ENCODE peak calls at places on chromosomes 3 and 15, in six cellular contexts. One of them, this sample, is unnamed.

GRCh38 chr3:149487598-149488197 is 13.2 kb downstream of the TM4SF4 start:
- DNase-seq in AG04450: no peak
- DNase-seq in cardiac muscle cell: no peak
- DNase-seq in frontal cortex: no peak
- DNase-seq in RPMI7951: peak; percentile 40
- DNase-seq in islet precursor cell: no peak
- DNase-seq in this sample: peak; percentile 13

GRCh38 chr3:126464494-126464893 is 11.2 kb downstream of the ZXDC start:
- DNase-seq in RPMI7951: no peak
- DNase-seq in AG04450: no peak
- DNase-seq in cardiac muscle cell: no peak
- DNase-seq in frontal cortex: no peak
- DNase-seq in islet precursor cell: no peak
- DNase-seq in this sample: no peak

GRCh38 chr3:157618075-157618760 is 115.0 kb upstream of the VEPH1 start:
- DNase-seq in RPMI7951: peak; percentile 77
- DNase-seq in cardiac muscle cell: peak; percentile 82
- DNase-seq in frontal cortex: peak; percentile 45
- DNase-seq in islet precursor cell: no peak
- DNase-seq in AG04450: peak; percentile 18
- DNase-seq in this sample: peak; percentile 46

GRCh38 chr3:48157950-48158376 is 30.3 kb downstream of the CDC25A start:
- DNase-seq in cardiac muscle cell: peak; percentile 86
- DNase-seq in RPMI7951: peak; percentile 47
- DNase-seq in islet precursor cell: peak; percentile 78
- DNase-seq in frontal cortex: peak; percentile 48
- DNase-seq in AG04450: peak; percentile 33
- DNase-seq in this sample: no peak

GRCh38 chr15:45048784-45049631 is 26.0 kb downstream of the SORD start:
- DNase-seq in frontal cortex: no peak
- DNase-seq in islet precursor cell: no peak
- DNase-seq in AG04450: no peak
- DNase-seq in cardiac muscle cell: peak; percentile 90
- DNase-seq in RPMI7951: no peak
- DNase-seq in this sample: no peak

GRCh38 chr3:15977598-15978232 is 179.9 kb upstream of the ANKRD28 start:
- DNase-seq in RPMI7951: no peak
- DNase-seq in frontal cortex: no peak
- DNase-seq in islet precursor cell: no peak
- DNase-seq in cardiac muscle cell: no peak
- DNase-seq in AG04450: no peak
- DNase-seq in this sample: no peak

GRCh38 chr15:86772369-86773059 is 692.8 kb downstream of the AGBL1 start:
- DNase-seq in islet precursor cell: no peak
- DNase-seq in RPMI7951: peak; percentile 64
- DNase-seq in frontal cortex: no peak
- DNase-seq in AG04450: no peak
- DNase-seq in cardiac muscle cell: no peak
- DNase-seq in this sample: no peak

GRCh38 chr15:100710744-100711478 is 108.5 kb downstream of the ASB7 start:
- DNase-seq in frontal cortex: no peak
- DNase-seq in AG04450: no peak
- DNase-seq in islet precursor cell: peak; percentile 42
- DNase-seq in RPMI7951: no peak
- DNase-seq in cardiac muscle cell: no peak
- DNase-seq in this sample: no peak

GRCh38 chr3:44987318-44987717 is 11.3 kb downstream of the EXOSC7 start:
- DNase-seq in AG04450: no peak
- DNase-seq in islet precursor cell: no peak
- DNase-seq in RPMI7951: no peak
- DNase-seq in frontal cortex: no peak
- DNase-seq in cardiac muscle cell: no peak
- DNase-seq in this sample: no peak

GRCh38 chr3:128619146-128619890 is 31.3 kb downstream of the RPN1 start:
- DNase-seq in islet precursor cell: no peak
- DNase-seq in RPMI7951: peak; percentile 87
- DNase-seq in AG04450: peak; percentile 67
- DNase-seq in cardiac muscle cell: peak; percentile 77
- DNase-seq in frontal cortex: no peak
- DNase-seq in this sample: no peak

GRCh38 chr15:86106306-86106705 is 26.6 kb downstream of the AGBL1 start:
- DNase-seq in frontal cortex: no peak
- DNase-seq in RPMI7951: no peak
- DNase-seq in cardiac muscle cell: no peak
- DNase-seq in islet precursor cell: no peak
- DNase-seq in AG04450: no peak
- DNase-seq in this sample: no peak

GRCh38 chr15:67914537-67915373 is 74.9 kb upstream of the RNU6-1 start:
- DNase-seq in RPMI7951: no peak
- DNase-seq in AG04450: no peak
- DNase-seq in frontal cortex: no peak
- DNase-seq in islet precursor cell: peak; percentile 82
- DNase-seq in cardiac muscle cell: peak; percentile 80
- DNase-seq in this sample: peak; percentile 32

GRCh38 chr15:51111061-51111460 is 16.4 kb upstream of the TNFAIP8L3 start:
- DNase-seq in RPMI7951: no peak
- DNase-seq in AG04450: no peak
- DNase-seq in frontal cortex: no peak
- DNase-seq in islet precursor cell: no peak
- DNase-seq in cardiac muscle cell: no peak
- DNase-seq in this sample: no peak

GRCh38 chr3:18246336-18247060 is 178.6 kb downstream of the SATB1 start:
- DNase-seq in cardiac muscle cell: no peak
- DNase-seq in RPMI7951: no peak
- DNase-seq in islet precursor cell: no peak
- DNase-seq in frontal cortex: no peak
- DNase-seq in AG04450: no peak
- DNase-seq in this sample: no peak

GRCh38 chr15:80660114-80660513 is 35.0 kb upstream of the ABHD17C start:
- DNase-seq in cardiac muscle cell: peak; percentile 65
- DNase-seq in RPMI7951: peak; percentile 59
- DNase-seq in islet precursor cell: peak; percentile 73
- DNase-seq in frontal cortex: no peak
- DNase-seq in AG04450: no peak
- DNase-seq in this sample: peak; percentile 8

GRCh38 chr3:8503871-8504610 is 2.4 kb downstream of the LMCD1 start:
- DNase-seq in RPMI7951: peak; percentile 49
- DNase-seq in AG04450: no peak
- DNase-seq in frontal cortex: no peak
- DNase-seq in islet precursor cell: no peak
- DNase-seq in cardiac muscle cell: peak; percentile 57
- DNase-seq in this sample: no peak

GRCh38 chr15:33476076-33476475 is 165.3 kb downstream of the RYR3 start:
- DNase-seq in frontal cortex: no peak
- DNase-seq in RPMI7951: no peak
- DNase-seq in AG04450: no peak
- DNase-seq in cardiac muscle cell: no peak
- DNase-seq in islet precursor cell: no peak
- DNase-seq in this sample: no peak

GRCh38 chr3:23457697-23458096 is 254.6 kb downstream of the UBE2E2 start:
- DNase-seq in cardiac muscle cell: no peak
- DNase-seq in frontal cortex: no peak
- DNase-seq in RPMI7951: no peak
- DNase-seq in AG04450: no peak
- DNase-seq in islet precursor cell: no peak
- DNase-seq in this sample: no peak

GRCh38 chr3:110791971-110792370 is 279.6 kb upstream of the NECTIN3 start:
- DNase-seq in cardiac muscle cell: no peak
- DNase-seq in islet precursor cell: no peak
- DNase-seq in frontal cortex: no peak
- DNase-seq in AG04450: no peak
- DNase-seq in RPMI7951: no peak
- DNase-seq in this sample: no peak

GRCh38 chr3:106814231-106814630 is 563.0 kb upstream of the CCDC54 start:
- DNase-seq in AG04450: no peak
- DNase-seq in RPMI7951: peak; percentile 92
- DNase-seq in frontal cortex: no peak
- DNase-seq in islet precursor cell: peak; percentile 64
- DNase-seq in cardiac muscle cell: peak; percentile 32
- DNase-seq in this sample: no peak

This sample was measured in COR-L47.